ENCODE peak calls at places on chromosome 10, in six cellular contexts. One of them, this sample, is unnamed.

GRCh38 chr10:8616166-8616565 is 561.7 kb downstream of the GATA3 start:
- DNase-seq in K562: no peak
- DNase-seq in H1: no peak
- DNase-seq in SK-N-SH: no peak
- DNase-seq in HepG2: peak
- DNase-seq in GM12878: peak
- DNase-seq in this sample: no peak

GRCh38 chr10:10662720-10663467 is 354.8 kb upstream of the CELF2 start:
- DNase-seq in SK-N-SH: no peak
- DNase-seq in H1: no peak
- DNase-seq in HepG2: no peak
- DNase-seq in GM12878: no peak
- DNase-seq in K562: no peak
- DNase-seq in this sample: no peak

GRCh38 chr10:18737236-18737635 is 78.0 kb downstream of the ARL5B start:
- DNase-seq in GM12878: no peak
- DNase-seq in H1: no peak
- DNase-seq in SK-N-SH: no peak
- DNase-seq in K562: no peak
- DNase-seq in HepG2: no peak
- DNase-seq in this sample: no peak

GRCh38 chr10:47299989-47300931 is at the start of gene GDF10:
- DNase-seq in SK-N-SH: peak
- DNase-seq in H1: peak
- DNase-seq in HepG2: peak
- DNase-seq in K562: no peak
- DNase-seq in GM12878: no peak
- DNase-seq in this sample: no peak

GRCh38 chr10:71302874-71303568 is 16.0 kb upstream of the SLC29A3 start:
- DNase-seq in SK-N-SH: peak
- DNase-seq in GM12878: no peak
- DNase-seq in K562: peak
- DNase-seq in H1: no peak
- DNase-seq in HepG2: peak
- DNase-seq in this sample: peak

GRCh38 chr10:44435196-44435595 is 50.3 kb upstream of the CXCL12 start:
- DNase-seq in H1: no peak
- DNase-seq in SK-N-SH: no peak
- DNase-seq in HepG2: no peak
- DNase-seq in K562: no peak
- DNase-seq in GM12878: no peak
- DNase-seq in this sample: no peak

GRCh38 chr10:46226232-46226631 is 60.6 kb upstream of the ANTXRL start:
- DNase-seq in K562: no peak
- DNase-seq in H1: peak
- DNase-seq in HepG2: no peak
- DNase-seq in SK-N-SH: no peak
- DNase-seq in GM12878: no peak
- DNase-seq in this sample: no peak

GRCh38 chr10:116472874-116473273 is 45.2 kb downstream of the PNLIPRP3 start:
- DNase-seq in K562: no peak
- DNase-seq in SK-N-SH: no peak
- DNase-seq in HepG2: no peak
- DNase-seq in H1: no peak
- DNase-seq in GM12878: no peak
- DNase-seq in this sample: no peak

GRCh38 chr10:89706011-89706410 is 4.6 kb downstream of the KIF20B start:
- DNase-seq in HepG2: no peak
- DNase-seq in GM12878: no peak
- DNase-seq in K562: no peak
- DNase-seq in SK-N-SH: no peak
- DNase-seq in H1: no peak
- DNase-seq in this sample: no peak

GRCh38 chr10:43024942-43025700 is 51.7 kb upstream of the RET start:
- DNase-seq in HepG2: no peak
- DNase-seq in K562: no peak
- DNase-seq in SK-N-SH: no peak
- DNase-seq in H1: peak
- DNase-seq in GM12878: no peak
- DNase-seq in this sample: no peak

GRCh38 chr10:5903563-5903962 is 13.5 kb downstream of the FBH1 start:
- DNase-seq in HepG2: no peak
- DNase-seq in GM12878: no peak
- DNase-seq in SK-N-SH: no peak
- DNase-seq in H1: no peak
- DNase-seq in K562: no peak
- DNase-seq in this sample: no peak

GRCh38 chr10:126661356-126661755 is 9.1 kb downstream of the C10orf90 start:
- DNase-seq in SK-N-SH: no peak
- DNase-seq in H1: no peak
- DNase-seq in GM12878: no peak
- DNase-seq in HepG2: no peak
- DNase-seq in K562: no peak
- DNase-seq in this sample: no peak

GRCh38 chr10:126663328-126663727 is 7.2 kb downstream of the C10orf90 start:
- DNase-seq in SK-N-SH: no peak
- DNase-seq in GM12878: no peak
- DNase-seq in HepG2: no peak
- DNase-seq in H1: no peak
- DNase-seq in K562: no peak
- DNase-seq in this sample: no peak

GRCh38 chr10:126659750-126660149 is 10.7 kb downstream of the C10orf90 start:
- DNase-seq in GM12878: no peak
- DNase-seq in K562: no peak
- DNase-seq in SK-N-SH: no peak
- DNase-seq in HepG2: no peak
- DNase-seq in H1: no peak
- DNase-seq in this sample: no peak

GRCh38 chr10:126663880-126664279 is 6.6 kb downstream of the C10orf90 start:
- DNase-seq in HepG2: no peak
- DNase-seq in GM12878: no peak
- DNase-seq in K562: no peak
- DNase-seq in H1: no peak
- DNase-seq in SK-N-SH: no peak
- DNase-seq in this sample: no peak

GRCh38 chr10:126661841-126662520 is 8.5 kb downstream of the C10orf90 start:
- DNase-seq in K562: no peak
- DNase-seq in HepG2: no peak
- DNase-seq in H1: no peak
- DNase-seq in SK-N-SH: no peak
- DNase-seq in GM12878: no peak
- DNase-seq in this sample: no peak
- H3K27ac ChIP-seq in K562: no peak
- H3K27ac ChIP-seq in HepG2: no peak
- H3K27ac ChIP-seq in H1: no peak
- H3K27ac ChIP-seq in SK-N-SH: no peak
- H3K27ac ChIP-seq in GM12878: no peak
- H3K27ac ChIP-seq in this sample: no peak

GRCh38 chr10:84762754-84763394 is 434.5 kb downstream of the CCSER2 start:
- DNase-seq in K562: no peak
- DNase-seq in SK-N-SH: no peak
- DNase-seq in H1: no peak
- DNase-seq in HepG2: no peak
- DNase-seq in GM12878: no peak
- DNase-seq in this sample: no peak
- TF ChIP-seq CTCF in K562: no peak
- TF ChIP-seq CTCF in SK-N-SH: no peak
- TF ChIP-seq CTCF in H1: peak
- TF ChIP-seq CTCF in HepG2: no peak
- TF ChIP-seq CTCF in GM12878: no peak
- TF ChIP-seq CTCF in this sample: no peak

GRCh38 chr10:86023931-86024554 is 342.6 kb downstream of the GRID1 start:
- DNase-seq in H1: no peak
- DNase-seq in K562: no peak
- DNase-seq in HepG2: no peak
- DNase-seq in GM12878: no peak
- DNase-seq in SK-N-SH: no peak
- DNase-seq in this sample: no peak
- TF ChIP-seq JUND in H1: no peak
- TF ChIP-seq JUND in K562: no peak
- TF ChIP-seq JUND in HepG2: no peak
- TF ChIP-seq JUND in GM12878: no peak
- TF ChIP-seq JUND in SK-N-SH: no peak
- TF ChIP-seq JUND in this sample: no peak

GRCh38 chr10:125060486-125060850 is 99.9 kb downstream of the CTBP2 start:
- DNase-seq in SK-N-SH: no peak
- DNase-seq in GM12878: no peak
- DNase-seq in K562: peak
- DNase-seq in HepG2: no peak
- DNase-seq in H1: no peak
- DNase-seq in this sample: no peak

GRCh38 chr10:125060038-125060437 is 100.3 kb downstream of the CTBP2 start:
- DNase-seq in K562: peak
- DNase-seq in SK-N-SH: no peak
- DNase-seq in H1: no peak
- DNase-seq in HepG2: no peak
- DNase-seq in GM12878: no peak
- DNase-seq in this sample: no peak

GRCh38 chr10:125061557-125062243 is 98.7 kb downstream of the CTBP2 start:
- DNase-seq in K562: no peak
- DNase-seq in HepG2: no peak
- DNase-seq in SK-N-SH: no peak
- DNase-seq in GM12878: no peak
- DNase-seq in H1: no peak
- DNase-seq in this sample: no peak

GRCh38 chr10:125062244-125063208 is 97.8 kb downstream of the CTBP2 start:
- DNase-seq in HepG2: no peak
- DNase-seq in SK-N-SH: no peak
- DNase-seq in H1: no peak
- DNase-seq in K562: no peak
- DNase-seq in GM12878: no peak
- DNase-seq in this sample: no peak

DNA sequence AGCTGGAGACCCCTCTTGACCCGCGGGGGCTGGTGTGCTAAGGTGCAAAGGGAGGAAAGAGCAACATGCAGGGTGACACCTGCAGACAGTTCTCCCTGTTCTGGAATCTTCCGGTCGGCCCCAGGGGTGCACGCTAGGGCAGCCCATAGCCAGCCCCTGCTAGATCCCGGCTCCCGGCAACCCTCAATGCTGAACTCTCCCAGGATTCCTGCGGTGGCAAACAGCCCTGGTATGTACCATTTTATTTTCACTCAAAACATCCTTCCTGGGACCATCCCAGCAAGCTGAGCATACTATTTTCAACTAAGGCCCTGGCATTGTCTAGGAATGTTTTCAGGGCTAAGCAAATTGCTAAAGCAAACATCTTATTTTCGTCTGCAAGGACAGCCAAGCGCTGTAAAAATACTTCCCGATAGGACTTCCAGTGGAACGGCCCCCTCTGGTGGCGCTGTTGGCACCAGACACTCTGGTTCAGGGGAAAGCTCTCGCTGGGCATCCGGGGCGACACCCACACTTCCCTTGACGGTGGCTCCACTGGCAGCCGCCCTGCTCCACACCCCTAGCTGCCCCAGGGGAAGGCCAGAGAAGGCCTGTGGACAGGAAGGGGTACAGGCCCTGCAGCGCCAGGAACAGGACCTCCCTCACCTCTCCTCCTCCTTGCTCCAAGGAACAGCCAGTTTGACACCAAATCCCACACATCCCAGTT is 99.4 kb downstream of the CTBP2 start:
- DNase-seq in H1: peak
- DNase-seq in HepG2: peak
- DNase-seq in SK-N-SH: peak
- DNase-seq in K562: no peak
- DNase-seq in GM12878: no peak
- DNase-seq in this sample: peak
- H3K27ac ChIP-seq in H1: no peak
- H3K27ac ChIP-seq in HepG2: no peak
- H3K27ac ChIP-seq in SK-N-SH: peak
- H3K27ac ChIP-seq in K562: no peak
- H3K27ac ChIP-seq in GM12878: no peak
- H3K27ac ChIP-seq in this sample: no peak

GRCh38 chr10:17385066-17385465 is 69.3 kb downstream of the ST8SIA6 start:
- DNase-seq in K562: no peak
- DNase-seq in HepG2: no peak
- DNase-seq in H1: no peak
- DNase-seq in SK-N-SH: no peak
- DNase-seq in GM12878: no peak
- DNase-seq in this sample: no peak
- TF ChIP-seq CTCF in K562: no peak
- TF ChIP-seq CTCF in HepG2: no peak
- TF ChIP-seq CTCF in H1: no peak
- TF ChIP-seq CTCF in SK-N-SH: no peak
- TF ChIP-seq CTCF in GM12878: no peak
- TF ChIP-seq CTCF in this sample: no peak

This sample was measured in HCT116.